ENCODE peak calls at places on chromosomes 1 and 21, in seven cellular contexts. G is IMR-90, O is SK-N-SH, Y is GM12878, V is HepG2, W is K562, Z is H1. L is an unnamed sample.

GRCh38 chr21:44962481-44962966 is 22.7 kb downstream of the SLX9 start:
- DNase-seq in V (no peak), Y (no peak), O (no peak), G (peak), W (no peak), Z (no peak), L (no peak)

GRCh38 chr1:240190881-240191385 is 99.2 kb downstream of the FMN2 start:
- DNase-seq in Y (no peak), V (peak), Z (no peak), G (peak), W (no peak), O (peak), L (peak)

GRCh38 chr1:215718888-215719287 is 151.8 kb downstream of the KCTD3 start:
- DNase-seq in V (no peak), W (no peak), O (no peak), G (no peak), Z (no peak), Y (no peak), L (no peak)

GRCh38 chr1:47031059-47031458 is 7.6 kb downstream of the CYP4X1 start:
- DNase-seq in G (no peak), O (no peak), W (no peak), V (no peak), Z (no peak), Y (no peak), L (no peak)

GRCh38 chr21:42784276-42784675 is 95.1 kb downstream of the WDR4 start:
- DNase-seq in Y (no peak), Z (no peak), W (no peak), V (no peak), G (no peak), O (peak), L (no peak)

GRCh38 chr1:230208619-230209261 is 141.7 kb downstream of the GALNT2 start:
- DNase-seq in G (no peak), Y (no peak), O (no peak), V (no peak), W (no peak), Z (no peak), L (no peak)

GRCh38 chr1:93779540-93780121 is 98.0 kb upstream of the BCAR3 start:
- DNase-seq in V (no peak), Y (no peak), O (no peak), Z (peak), G (peak), W (no peak), L (peak)

GRCh38 chr1:15343729-15344128 is 66.0 kb upstream of the EFHD2 start:
- DNase-seq in Z (no peak), G (peak), O (no peak), Y (no peak), W (no peak), V (no peak), L (no peak)

GRCh38 chr1:119808491-119808890 is 2.8 kb downstream of the REG4 start:
- DNase-seq in W (no peak), V (no peak), O (no peak), Z (no peak), Y (no peak), G (peak), L (no peak)

GRCh38 chr1:53604291-53604919 is 134.6 kb downstream of the GLIS1 start:
- DNase-seq in Z (no peak), W (no peak), G (no peak), V (no peak), Y (no peak), O (no peak), L (no peak)

GRCh38 chr1:40712997-40713396 is 21.5 kb downstream of the NFYC start:
- DNase-seq in Z (no peak), O (no peak), G (no peak), W (no peak), V (no peak), Y (no peak), L (no peak)

GRCh38 chr21:18840239-18840638 is 436.7 kb upstream of the TMPRSS15 start:
- DNase-seq in V (no peak), Y (no peak), W (no peak), Z (peak), O (peak), G (no peak), L (peak)

GRCh38 chr1:48333316-48333715 is 110.8 kb downstream of the SLC5A9 start:
- DNase-seq in V (no peak), Y (no peak), W (no peak), G (peak), Z (no peak), O (no peak), L (no peak)

GRCh38 chr1:24411963-24412362 is 1.6 kb downstream of the STPG1 start:
- DNase-seq in V (no peak), Z (no peak), Y (no peak), W (no peak), O (no peak), G (peak), L (no peak)

GRCh38 chr1:192954705-192955265 is 104.4 kb downstream of the UCHL5 start:
- DNase-seq in G (no peak), W (no peak), O (no peak), Y (no peak), V (no peak), Z (no peak), L (peak)

GRCh38 chr1:192952646-192953045 is 106.5 kb downstream of the UCHL5 start:
- DNase-seq in Y (no peak), V (no peak), O (no peak), W (no peak), Z (no peak), G (peak), L (no peak)

GRCh38 chr1:192950926-192951325 is 108.2 kb downstream of the UCHL5 start:
- DNase-seq in G (no peak), O (no peak), Z (no peak), Y (no peak), W (no peak), V (no peak), L (no peak)

GRCh38 chr1:192949783-192950182 is 109.4 kb downstream of the UCHL5 start:
- DNase-seq in V (no peak), G (no peak), W (no peak), Y (no peak), O (no peak), Z (no peak), L (no peak)

DNA sequence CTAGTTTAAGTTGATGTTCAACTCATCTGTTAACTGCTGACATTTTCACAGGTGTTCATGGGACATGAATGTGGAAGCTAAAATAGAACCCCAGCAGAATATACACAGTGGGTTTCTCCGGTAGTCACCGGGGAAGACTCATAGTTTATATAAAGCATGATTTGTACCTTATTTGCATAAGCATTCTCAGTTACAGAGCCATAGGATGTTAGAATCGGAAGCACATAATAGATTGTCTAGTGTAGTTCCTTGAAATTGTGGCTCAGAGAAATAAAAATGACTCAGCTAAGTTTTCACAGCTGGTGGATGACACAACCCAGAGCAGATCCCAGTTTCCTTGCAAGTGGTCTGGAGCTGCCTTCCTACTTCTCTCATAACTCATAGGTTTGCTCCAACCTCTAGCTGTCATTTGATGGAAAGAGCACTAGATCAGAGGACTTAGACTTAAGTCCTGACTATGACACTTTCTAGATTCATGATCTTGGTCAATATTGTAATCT is 107.1 kb downstream of the UCHL5 start:
- DNase-seq in Z (no peak), Y (peak), G (peak), W (no peak), O (no peak), V (no peak), L (no peak)
- TF ChIP-seq USF2 in Z (no peak), Y (no peak), G (no peak), W (no peak), O (no peak), V (no peak), L (no peak)

DNA sequence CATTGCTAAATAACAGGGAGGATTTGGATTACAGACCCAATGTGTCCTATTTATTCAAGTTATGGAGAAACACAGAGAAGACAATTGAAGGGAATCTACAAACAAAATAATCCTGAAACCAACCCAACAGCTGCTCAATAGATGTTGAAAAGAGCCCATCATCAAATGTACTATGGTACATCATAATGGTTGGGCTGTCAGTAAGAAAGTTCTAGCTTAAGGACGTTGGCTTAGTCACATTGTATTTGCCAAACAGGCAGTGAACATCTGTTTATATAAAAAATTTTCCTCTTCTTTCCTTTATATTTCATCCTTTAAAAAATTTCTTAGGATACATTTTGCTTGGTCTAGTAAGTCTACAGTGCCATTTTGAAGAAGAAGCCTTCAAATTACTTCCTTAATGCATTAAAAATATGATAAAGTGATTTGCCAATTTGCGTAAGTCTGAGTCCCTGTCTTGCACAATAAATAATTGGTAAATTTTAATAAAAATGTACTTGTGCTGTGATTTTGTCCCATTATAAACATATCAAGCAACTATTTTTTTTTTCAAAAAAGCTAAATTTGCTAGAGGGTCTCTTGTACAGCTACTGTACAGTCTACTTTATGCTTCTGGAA is 14.4 kb downstream of the MAP3K7CL start:
- DNase-seq in W (no peak), V (no peak), O (no peak), G (peak), Z (no peak), Y (no peak), L (no peak)
- TF ChIP-seq RFX5 in W (no peak), V (no peak), O (no peak), G (no peak), Z (no peak), Y (no peak), L (no peak)

DNA sequence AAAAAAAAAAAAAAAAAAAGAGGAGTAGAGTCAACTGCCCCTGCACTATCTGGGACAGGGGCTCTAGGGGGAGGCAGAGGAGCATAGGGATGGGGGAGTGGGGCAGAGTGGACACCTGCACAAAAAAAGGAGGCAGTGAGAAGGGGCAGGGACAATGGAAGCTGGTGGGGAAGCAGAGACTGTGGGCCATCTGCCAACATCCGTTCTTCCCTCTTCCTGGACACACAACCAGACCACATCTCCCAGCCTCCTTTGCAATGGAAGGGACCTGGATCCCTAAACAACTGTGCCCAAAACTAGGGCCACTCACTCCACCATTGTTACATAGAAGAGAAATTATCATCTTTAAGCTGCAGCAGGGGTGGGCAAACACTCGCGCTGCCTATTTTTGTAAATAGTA is 38.4 kb downstream of the NEK2 start:
- DNase-seq in G (no peak), Y (no peak), Z (no peak), V (no peak), W (no peak), O (no peak), L (no peak)
- TF ChIP-seq USF2 in G (no peak), Y (no peak), Z (no peak), V (no peak), W (no peak), O (no peak), L (no peak)

GRCh38 chr1:38586993-38587646 is 272.5 kb downstream of the RRAGC start:
- DNase-seq in V (peak), Y (peak), G (no peak), Z (peak), W (peak), O (peak), L (peak)
- TF ChIP-seq RFX5 in V (no peak), Y (no peak), G (no peak), Z (no peak), W (no peak), O (no peak), L (no peak)